ENCODE peak calls at places on chromosome 4, in nine cellular contexts. N, W, P, C, F, Y, X, E and Q are unnamed samples.
A peak's percentile ranks its signal among the peaks of the same experiment; 100 is the strongest.

GRCh38 chr4:127549521-127549920 is 83.2 kb upstream of the INTU start:
- DNase-seq in N (no peak), W (no peak), P (no peak), C (peak; percentile 11), F (no peak), Y (no peak), X (no peak), E (no peak), Q (no peak)

GRCh38 chr4:92101609-92102231 is 202.0 kb upstream of the GRID2 start:
- DNase-seq in N (no peak), W (no peak), P (no peak), C (peak; percentile 72), F (peak; percentile 75), Y (no peak), X (no peak), E (no peak), Q (no peak)

GRCh38 chr4:6517171-6517570 is 44.8 kb upstream of the PPP2R2C start:
- DNase-seq in N (no peak), W (no peak), P (no peak), C (no peak), F (no peak), Y (no peak), X (no peak), E (no peak), Q (no peak)

GRCh38 chr4:53672873-53673272 is 81.6 kb upstream of the LNX1 start:
- DNase-seq in N (no peak), W (no peak), P (no peak), C (no peak), F (no peak), Y (no peak), X (no peak), E (no peak), Q (no peak)

GRCh38 chr4:14336656-14337055 is 665.6 kb upstream of the CPEB2 start:
- DNase-seq in N (no peak), W (no peak), P (no peak), C (peak; percentile 71), F (no peak), Y (no peak), X (no peak), E (no peak), Q (no peak)

GRCh38 chr4:79607979-79608378 is 200.0 kb upstream of the GK2 start:
- DNase-seq in N (no peak), W (no peak), P (no peak), C (no peak), F (no peak), Y (no peak), X (no peak), E (no peak), Q (no peak)

GRCh38 chr4:9765091-9765490 is 16.3 kb upstream of the DRD5 start:
- DNase-seq in N (no peak), W (peak; percentile 49), P (no peak), C (peak; percentile 37), F (no peak), Y (peak; percentile 7), X (peak; percentile 63), E (no peak), Q (peak; percentile 60)

GRCh38 chr4:38132140-38132673 is 172.0 kb downstream of the PTTG2 start:
- DNase-seq in N (peak; percentile 51), W (peak; percentile 91), P (peak; percentile 65), C (peak; percentile 99), F (peak; percentile 96), Y (no peak), X (no peak), E (peak; percentile 68), Q (no peak)

GRCh38 chr4:79872738-79873137 is 200.3 kb downstream of the ANTXR2 start:
- DNase-seq in N (no peak), W (no peak), P (no peak), C (no peak), F (no peak), Y (no peak), X (no peak), E (no peak), Q (no peak)

GRCh38 chr4:99301376-99302164 is 10.8 kb upstream of the ADH1A start:
- DNase-seq in N (no peak), W (no peak), P (no peak), C (no peak), F (no peak), Y (no peak), X (no peak), E (no peak), Q (no peak)